ENCODE peak calls at places on chromosomes 3 and 15, in four cellular contexts. One of them, this sample, is unnamed.

GRCh38 chr3:32420138-32420981 is 28.7 kb downstream of the CMTM7 start:
- DNase-seq in prostate gland: peak; percentile 46
- DNase-seq in HCT116: peak; percentile 97
- DNase-seq in suprapubic skin: no peak
- DNase-seq in this sample: peak; percentile 93

GRCh38 chr15:100918690-100919480 is at the start of gene LRRK1:
- DNase-seq in prostate gland: no peak
- DNase-seq in HCT116: no peak
- DNase-seq in suprapubic skin: no peak
- DNase-seq in this sample: no peak

GRCh38 chr3:190552969-190553759 is 39.3 kb downstream of the IL1RAP start:
- DNase-seq in prostate gland: no peak
- DNase-seq in HCT116: no peak
- DNase-seq in suprapubic skin: no peak
- DNase-seq in this sample: no peak

GRCh38 chr15:68829068-68829467 is 8.4 kb upstream of the ANP32A start:
- DNase-seq in prostate gland: no peak
- DNase-seq in HCT116: no peak
- DNase-seq in suprapubic skin: no peak
- DNase-seq in this sample: no peak

GRCh38 chr3:100796556-100796955 is 87.3 kb downstream of the TFG start:
- DNase-seq in prostate gland: no peak
- DNase-seq in HCT116: peak; percentile 22
- DNase-seq in suprapubic skin: no peak
- DNase-seq in this sample: no peak

GRCh38 chr3:46454606-46455005 is 10.1 kb downstream of the LTF start:
- DNase-seq in prostate gland: no peak
- DNase-seq in HCT116: no peak
- DNase-seq in suprapubic skin: peak; percentile 11
- DNase-seq in this sample: no peak

GRCh38 chr3:153641321-153641720 is 479.3 kb downstream of the RAP2B start:
- DNase-seq in prostate gland: no peak
- DNase-seq in HCT116: no peak
- DNase-seq in suprapubic skin: no peak
- DNase-seq in this sample: no peak

GRCh38 chr15:80567721-80568157 is 127.4 kb upstream of the ABHD17C start:
- DNase-seq in prostate gland: peak; percentile 59
- DNase-seq in HCT116: peak; percentile 72
- DNase-seq in suprapubic skin: no peak
- DNase-seq in this sample: peak; percentile 54

GRCh38 chr3:150223568-150223967 is 184.5 kb upstream of the TSC22D2 start:
- DNase-seq in prostate gland: no peak
- DNase-seq in HCT116: no peak
- DNase-seq in suprapubic skin: no peak
- DNase-seq in this sample: no peak

GRCh38 chr15:75903331-75904240 is at the start of gene FBXO22:
- DNase-seq in prostate gland: peak; percentile 91
- DNase-seq in HCT116: peak; percentile 84
- DNase-seq in suprapubic skin: peak; percentile 94
- DNase-seq in this sample: peak; percentile 88

GRCh38 chr15:75905231-75905630 is 1.6 kb downstream of the FBXO22 start:
- DNase-seq in prostate gland: no peak
- DNase-seq in HCT116: no peak
- DNase-seq in suprapubic skin: no peak
- DNase-seq in this sample: no peak

GRCh38 chr15:75904241-75904631 is 558 bp downstream of the FBXO22 start:
- DNase-seq in prostate gland: peak; percentile 9
- DNase-seq in HCT116: no peak
- DNase-seq in suprapubic skin: no peak
- DNase-seq in this sample: peak; percentile 18

GRCh38 chr15:75900577-75900976 is 3.1 kb upstream of the FBXO22 start:
- DNase-seq in prostate gland: no peak
- DNase-seq in HCT116: no peak
- DNase-seq in suprapubic skin: no peak
- DNase-seq in this sample: no peak

DNA sequence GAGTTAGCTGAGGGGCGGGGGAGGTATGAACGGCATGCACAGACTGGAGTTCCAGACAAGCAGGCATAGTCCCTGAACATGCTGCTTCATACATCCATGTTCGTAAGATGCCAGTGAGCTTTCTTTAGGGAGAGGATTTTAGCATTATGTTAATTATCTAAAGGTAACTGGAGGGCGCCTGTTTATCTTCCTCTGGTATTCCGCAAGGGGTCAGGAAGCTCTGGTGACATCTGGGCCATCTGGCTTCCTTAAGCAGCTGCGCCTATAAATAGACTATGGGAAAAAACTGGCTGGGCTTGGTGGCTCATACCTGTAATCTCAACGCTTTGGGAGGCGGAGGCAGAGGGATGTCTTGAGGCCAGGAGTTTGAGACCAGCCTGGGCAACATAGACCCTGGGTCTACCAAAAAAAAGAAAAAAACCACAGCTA is 1.5 kb upstream of the FBXO22 start:
- DNase-seq in prostate gland: no peak
- DNase-seq in HCT116: no peak
- DNase-seq in suprapubic skin: no peak
- DNase-seq in this sample: no peak
- TF ChIP-seq POLR2AphosphoS5 in prostate gland: no peak
- TF ChIP-seq POLR2AphosphoS5 in HCT116: no peak
- TF ChIP-seq POLR2AphosphoS5 in suprapubic skin: no peak
- TF ChIP-seq POLR2AphosphoS5 in this sample: no peak

GRCh38 chr3:194141415-194142155 is 5.6 kb downstream of the HES1 start:
- DNase-seq in prostate gland: peak; percentile 95
- DNase-seq in HCT116: peak; percentile 82
- DNase-seq in suprapubic skin: peak; percentile 92
- DNase-seq in this sample: peak; percentile 92
- TF ChIP-seq POLR2AphosphoS5 in prostate gland: peak; percentile 57
- TF ChIP-seq POLR2AphosphoS5 in HCT116: peak; percentile 16
- TF ChIP-seq POLR2AphosphoS5 in suprapubic skin: peak; percentile 22
- TF ChIP-seq POLR2AphosphoS5 in this sample: peak; percentile 62

GRCh38 chr3:177465243-177465642 is 268.0 kb upstream of the TBL1XR1 start:
- DNase-seq in prostate gland: peak; percentile 91
- DNase-seq in HCT116: no peak
- DNase-seq in suprapubic skin: no peak
- DNase-seq in this sample: peak; percentile 57

GRCh38 chr3:177460100-177460499 is 262.8 kb upstream of the TBL1XR1 start:
- DNase-seq in prostate gland: no peak
- DNase-seq in HCT116: no peak
- DNase-seq in suprapubic skin: no peak
- DNase-seq in this sample: no peak

GRCh38 chr3:177463863-177464262 is 266.6 kb upstream of the TBL1XR1 start:
- DNase-seq in prostate gland: no peak
- DNase-seq in HCT116: no peak
- DNase-seq in suprapubic skin: no peak
- DNase-seq in this sample: no peak

GRCh38 chr3:177464392-177465225 is 267.3 kb upstream of the TBL1XR1 start:
- DNase-seq in prostate gland: peak; percentile 36
- DNase-seq in HCT116: no peak
- DNase-seq in suprapubic skin: no peak
- DNase-seq in this sample: no peak

GRCh38 chr3:177459397-177459796 is 262.1 kb upstream of the TBL1XR1 start:
- DNase-seq in prostate gland: no peak
- DNase-seq in HCT116: no peak
- DNase-seq in suprapubic skin: no peak
- DNase-seq in this sample: no peak
- TF ChIP-seq POLR2AphosphoS5 in prostate gland: peak; percentile 52
- TF ChIP-seq POLR2AphosphoS5 in HCT116: no peak
- TF ChIP-seq POLR2AphosphoS5 in suprapubic skin: no peak
- TF ChIP-seq POLR2AphosphoS5 in this sample: no peak

GRCh38 chr15:90315276-90315982 is 36.7 kb upstream of the ZNF774 start:
- DNase-seq in prostate gland: peak; percentile 91
- DNase-seq in HCT116: no peak
- DNase-seq in suprapubic skin: peak; percentile 87
- DNase-seq in this sample: no peak
- TF ChIP-seq POLR2AphosphoS5 in prostate gland: peak; percentile 60
- TF ChIP-seq POLR2AphosphoS5 in HCT116: no peak
- TF ChIP-seq POLR2AphosphoS5 in suprapubic skin: peak; percentile 50
- TF ChIP-seq POLR2AphosphoS5 in this sample: peak; percentile 81

DNA sequence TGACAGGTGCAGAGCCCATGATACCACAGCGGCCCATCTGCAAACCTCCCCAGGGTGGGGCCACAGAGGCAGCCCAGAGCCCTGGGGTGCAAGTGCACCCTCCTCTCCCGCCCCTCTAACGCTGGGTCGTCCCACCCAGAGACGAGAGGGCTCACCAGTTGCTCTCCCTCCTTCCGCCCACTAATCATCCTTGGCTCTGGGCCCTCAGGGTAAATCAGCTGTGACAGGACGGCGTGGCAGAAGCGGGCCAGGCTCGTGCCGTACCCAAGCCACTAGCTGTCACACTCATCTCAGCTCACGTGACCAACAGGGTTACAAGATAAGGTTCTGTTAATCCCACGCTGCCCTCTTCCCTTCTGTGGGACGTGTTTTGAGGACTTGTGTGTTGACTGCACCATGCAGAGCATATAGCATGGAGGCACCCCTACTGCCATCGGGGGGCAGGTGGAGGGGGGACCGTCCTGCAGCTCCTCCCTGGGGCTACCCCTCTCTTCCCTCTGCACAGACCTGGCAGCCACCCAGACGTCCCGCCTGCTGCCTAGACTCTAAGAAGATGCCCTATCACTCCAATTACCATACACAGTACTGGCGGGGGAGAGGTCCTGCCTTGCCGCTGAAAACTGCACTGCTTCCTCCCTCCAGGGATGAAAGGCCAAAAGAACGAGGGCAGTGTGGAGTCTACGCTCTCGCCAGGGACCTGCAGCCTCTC is 467 bp downstream of the TNK2 start:
- DNase-seq in prostate gland: peak; percentile 77
- DNase-seq in HCT116: no peak
- DNase-seq in suprapubic skin: no peak
- DNase-seq in this sample: no peak
- TF ChIP-seq POLR2AphosphoS5 in prostate gland: no peak
- TF ChIP-seq POLR2AphosphoS5 in HCT116: no peak
- TF ChIP-seq POLR2AphosphoS5 in suprapubic skin: no peak
- TF ChIP-seq POLR2AphosphoS5 in this sample: no peak

GRCh38 chr15:52798529-52799101 is 8.5 kb upstream of the ONECUT1 start:
- DNase-seq in prostate gland: no peak
- DNase-seq in HCT116: no peak
- DNase-seq in suprapubic skin: no peak
- DNase-seq in this sample: no peak
- TF ChIP-seq POLR2AphosphoS5 in prostate gland: no peak
- TF ChIP-seq POLR2AphosphoS5 in HCT116: no peak
- TF ChIP-seq POLR2AphosphoS5 in suprapubic skin: no peak
- TF ChIP-seq POLR2AphosphoS5 in this sample: no peak

DNA sequence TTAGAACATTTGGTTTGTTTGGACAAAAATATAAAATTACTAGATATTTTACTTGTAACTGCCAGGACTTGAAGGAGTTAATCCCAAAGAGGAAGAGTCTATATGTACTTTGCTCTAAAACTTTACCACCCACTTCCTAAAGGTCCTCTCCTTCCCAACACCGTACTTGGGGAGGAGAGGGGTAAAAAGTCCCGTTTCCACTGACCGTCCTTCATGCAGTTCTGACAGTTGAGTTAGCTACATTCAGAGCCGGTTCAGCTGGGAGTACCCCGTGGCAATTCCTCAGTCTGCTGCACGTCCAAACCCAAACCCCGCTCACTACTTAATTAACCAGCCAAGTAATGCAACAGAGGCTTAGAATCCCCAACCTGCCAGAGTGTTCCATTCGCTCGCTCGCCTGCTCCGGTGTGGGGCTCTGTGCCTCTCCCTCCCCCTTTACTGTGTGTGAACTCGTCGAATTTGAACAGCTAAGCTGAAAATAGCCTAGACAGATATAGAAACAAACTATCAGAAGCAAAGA is 519.7 kb downstream of the FOXP1 start:
- DNase-seq in prostate gland: no peak
- DNase-seq in HCT116: no peak
- DNase-seq in suprapubic skin: no peak
- DNase-seq in this sample: no peak
- TF ChIP-seq POLR2AphosphoS5 in prostate gland: peak; percentile 3
- TF ChIP-seq POLR2AphosphoS5 in HCT116: no peak
- TF ChIP-seq POLR2AphosphoS5 in suprapubic skin: no peak
- TF ChIP-seq POLR2AphosphoS5 in this sample: peak; percentile 31